ENCODE peak calls at places on chromosomes 11 and 22, in four cellular contexts. D is RWPE1; J is activated effector memory CD4-positive, alpha-beta T cell treated with anti-CD3 and anti-CD28 coated beads, Interleukin-2, amount 50 U/mL, for 16 hours; K is renal cortical epithelial cell. I is an unnamed sample.

GRCh38 chr22:19871023-19871844 is 16.6 kb upstream of the GNB1L start:
- DNase-seq in K (no peak), D (no peak), J (peak; percentile 44), I (no peak)

GRCh38 chr22:18985761-18986160 is 49.7 kb upstream of the PRODH start:
- DNase-seq in J (no peak), D (no peak), K (no peak), I (no peak)

GRCh38 chr11:50178732-50179131 is 146.1 kb downstream of the OR4C45 start:
- DNase-seq in K (no peak), J (no peak), D (no peak), I (no peak)

GRCh38 chr22:22716136-22716535 is 71.7 kb downstream of the GGTLC2 start:
- DNase-seq in J (no peak), D (no peak), K (no peak), I (no peak)

GRCh38 chr22:36198936-36199616 is 2.5 kb downstream of the APOL4 start:
- DNase-seq in K (no peak), D (no peak), J (no peak), I (peak; percentile 4)

GRCh38 chr22:46546466-46547178 is 9.2 kb upstream of the CELSR1 start:
- DNase-seq in J (no peak), K (peak; percentile 83), D (no peak), I (peak; percentile 87)

GRCh38 chr11:62669420-62670161 is 1.9 kb upstream of the UQCC3 start:
- DNase-seq in J (no peak), D (no peak), K (no peak), I (peak; percentile 14)

GRCh38 chr11:118921929-118922744 is 3.6 kb downstream of the BCL9L start:
- DNase-seq in J (no peak), D (peak; percentile 71), K (peak; percentile 85), I (peak; percentile 71)

GRCh38 chr11:79013509-79013908 is 427.3 kb downstream of the TENM4 start:
- DNase-seq in D (no peak), K (peak; percentile 51), J (no peak), I (no peak)

GRCh38 chr11:44380820-44381219 is 70.9 kb upstream of the ALX4 start:
- DNase-seq in D (no peak), K (no peak), J (no peak), I (no peak)

GRCh38 chr11:66970808-66971442 is 4.2 kb upstream of the C11orf86 start:
- DNase-seq in D (peak; percentile 91), K (peak; percentile 100), J (no peak), I (peak; percentile 93)

GRCh38 chr22:36991220-36991619 is 28.0 kb downstream of the TST start:
- DNase-seq in J (no peak), K (peak; percentile 29), D (no peak), I (no peak)

GRCh38 chr11:117181586-117182550 is 3.3 kb downstream of the SIDT2 start:
- DNase-seq in D (no peak), J (peak; percentile 50), K (no peak), I (no peak)

GRCh38 chr22:17198188-17199130 is 20.8 kb downstream of the ADA2 start:
- DNase-seq in J (no peak), D (no peak), K (peak; percentile 7), I (no peak)

GRCh38 chr11:19769820-19770219 is 57.2 kb downstream of the NAV2 start:
- DNase-seq in K (peak; percentile 94), J (no peak), D (no peak), I (peak; percentile 64)

GRCh38 chr22:27870234-27871191 is 48.5 kb downstream of the PITPNB start:
- DNase-seq in J (no peak), K (no peak), D (no peak), I (no peak)

GRCh38 chr22:20463324-20464095 is 25.9 kb upstream of the SCARF2 start:
- DNase-seq in K (no peak), D (no peak), J (peak; percentile 68), I (no peak)

GRCh38 chr11:108561535-108561991 is 32.0 kb downstream of the EXPH5 start:
- DNase-seq in K (peak; percentile 77), J (no peak), D (no peak), I (no peak)

GRCh38 chr11:6617315-6617781 is 1.9 kb downstream of the TPP1 start:
- DNase-seq in J (peak; percentile 57), D (no peak), K (no peak), I (no peak)

GRCh38 chr11:106950067-106950491 is 68.2 kb downstream of the GUCY1A2 start:
- DNase-seq in D (peak; percentile 65), J (no peak), K (peak; percentile 9), I (no peak)

I was measured in Caki2.